ENCODE peak calls at places on chromosomes 13 and 19, in eight cellular contexts. E, T, H, C, J, I, K and R are unnamed samples.

GRCh38 chr13:104011505-104012270 is 945.5 kb upstream of the SLC10A2 start:
- DNase-seq in E (peak; percentile 62), T (no peak), H (no peak), C (no peak), J (no peak), I (no peak), K (peak; percentile 61), R (no peak)

GRCh38 chr13:100520936-100521765 is 67.4 kb downstream of the GGACT start:
- DNase-seq in E (no peak), T (no peak), H (no peak), C (no peak), J (no peak), I (no peak), K (no peak), R (no peak)

GRCh38 chr13:47798906-47799305 is 202.2 kb downstream of the SUCLA2 start:
- DNase-seq in E (no peak), T (no peak), H (no peak), C (no peak), J (peak; percentile 28), I (no peak), K (no peak), R (no peak)

GRCh38 chr13:31952641-31953380 is 78.8 kb upstream of the FRY start:
- DNase-seq in E (no peak), T (no peak), H (no peak), C (no peak), J (no peak), I (no peak), K (no peak), R (no peak)

GRCh38 chr13:51457086-51457485 is 4.2 kb upstream of the INTS6 start:
- DNase-seq in E (no peak), T (no peak), H (no peak), C (no peak), J (no peak), I (no peak), K (no peak), R (no peak)

GRCh38 chr19:43495082-43495481 is 9.5 kb downstream of the PHLDB3 start:
- DNase-seq in E (no peak), T (no peak), H (no peak), C (no peak), J (no peak), I (no peak), K (no peak), R (no peak)

GRCh38 chr13:113050856-113051431 is 54.6 kb upstream of the F7 start:
- DNase-seq in E (no peak), T (no peak), H (no peak), C (no peak), J (no peak), I (no peak), K (no peak), R (no peak)

GRCh38 chr13:62837895-62838294 is 1422.2 kb upstream of the PCDH20 start:
- DNase-seq in E (no peak), T (no peak), H (no peak), C (no peak), J (peak; percentile 74), I (no peak), K (no peak), R (no peak)

GRCh38 chr13:110281736-110282135 is 25.2 kb downstream of the COL4A1 start:
- DNase-seq in E (no peak), T (no peak), H (peak; percentile 50), C (no peak), J (no peak), I (no peak), K (no peak), R (no peak)

DNA sequence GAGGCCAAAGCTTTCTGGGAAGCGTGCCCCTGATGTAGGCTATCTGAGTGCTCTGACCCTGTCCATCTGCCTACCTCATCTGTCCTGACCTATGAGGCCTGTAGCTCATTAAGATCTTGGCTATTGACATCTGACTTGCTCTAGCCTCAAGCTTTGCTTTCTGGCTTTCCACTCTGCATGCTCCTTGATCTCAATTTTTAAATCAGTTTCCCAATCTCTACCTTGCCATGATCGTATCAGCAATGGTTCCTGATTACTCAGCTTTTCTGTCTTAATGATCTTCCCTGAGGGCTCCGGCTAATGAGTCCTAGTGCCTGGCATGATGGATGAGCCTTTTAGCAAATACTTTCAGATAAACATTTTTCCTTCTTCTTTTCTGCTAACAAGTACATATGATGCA is 262.0 kb downstream of the NDFIP2 start:
- DNase-seq in E (no peak), T (no peak), H (no peak), C (no peak), J (no peak), I (no peak), K (no peak), R (no peak)
- H3K4me3 ChIP-seq in E (no peak overlapping the region), T (no peak overlapping the region), H (no peak overlapping the region), C (no peak overlapping the region), J (no peak overlapping the region), I (no peak overlapping the region), K (no peak overlapping the region), R (no peak overlapping the region)

GRCh38 chr19:50772408-50773311 is 2.4 kb downstream of the GPR32 start:
- DNase-seq in E (no peak), T (no peak), H (no peak), C (no peak), J (peak; percentile 22), I (no peak), K (no peak), R (no peak)

GRCh38 chr19:50778906-50779430 is 8.7 kb downstream of the GPR32 start:
- DNase-seq in E (no peak), T (no peak), H (no peak), C (no peak), J (no peak), I (no peak), K (no peak), R (no peak)

GRCh38 chr19:50777261-50777660 is 7.0 kb downstream of the GPR32 start:
- DNase-seq in E (no peak), T (no peak), H (no peak), C (no peak), J (no peak), I (no peak), K (no peak), R (no peak)

GRCh38 chr19:50777830-50778303 is 7.6 kb downstream of the GPR32 start:
- DNase-seq in E (no peak), T (no peak), H (no peak), C (no peak), J (peak; percentile 14), I (no peak), K (no peak), R (no peak)

GRCh38 chr19:50776131-50776530 is 5.9 kb downstream of the GPR32 start:
- DNase-seq in E (no peak), T (no peak), H (no peak), C (no peak), J (no peak), I (no peak), K (no peak), R (no peak)
- H3K27me3 ChIP-seq in E (peaks cover 31% of the 10 kb centered on the region), T (peaks cover 46% of the 10 kb centered on the region), H (peaks cover 38% of the 10 kb centered on the region), C (peaks cover 52% of the 10 kb centered on the region), J (peaks cover 39% of the 10 kb centered on the region), I (peaks cover 18% of the 10 kb centered on the region), K (peaks cover 54% of the 10 kb centered on the region), R (peaks cover 8% of the 10 kb centered on the region)

GRCh38 chr19:17787274-17787913 is 7.5 kb upstream of the B3GNT3 start:
- DNase-seq in E (no peak), T (no peak), H (no peak), C (no peak), J (no peak), I (no peak), K (no peak), R (no peak)

GRCh38 chr19:17788632-17789031 is 6.3 kb upstream of the B3GNT3 start:
- DNase-seq in E (no peak), T (no peak), H (no peak), C (no peak), J (no peak), I (no peak), K (no peak), R (no peak)

GRCh38 chr19:17780781-17781180 is 14.2 kb upstream of the B3GNT3 start:
- DNase-seq in E (no peak), T (no peak), H (no peak), C (no peak), J (no peak), I (no peak), K (no peak), R (no peak)

GRCh38 chr19:17779281-17779930 is 15.5 kb upstream of the B3GNT3 start:
- DNase-seq in E (no peak), T (no peak), H (no peak), C (no peak), J (no peak), I (no peak), K (peak; percentile 27), R (no peak)

DNA sequence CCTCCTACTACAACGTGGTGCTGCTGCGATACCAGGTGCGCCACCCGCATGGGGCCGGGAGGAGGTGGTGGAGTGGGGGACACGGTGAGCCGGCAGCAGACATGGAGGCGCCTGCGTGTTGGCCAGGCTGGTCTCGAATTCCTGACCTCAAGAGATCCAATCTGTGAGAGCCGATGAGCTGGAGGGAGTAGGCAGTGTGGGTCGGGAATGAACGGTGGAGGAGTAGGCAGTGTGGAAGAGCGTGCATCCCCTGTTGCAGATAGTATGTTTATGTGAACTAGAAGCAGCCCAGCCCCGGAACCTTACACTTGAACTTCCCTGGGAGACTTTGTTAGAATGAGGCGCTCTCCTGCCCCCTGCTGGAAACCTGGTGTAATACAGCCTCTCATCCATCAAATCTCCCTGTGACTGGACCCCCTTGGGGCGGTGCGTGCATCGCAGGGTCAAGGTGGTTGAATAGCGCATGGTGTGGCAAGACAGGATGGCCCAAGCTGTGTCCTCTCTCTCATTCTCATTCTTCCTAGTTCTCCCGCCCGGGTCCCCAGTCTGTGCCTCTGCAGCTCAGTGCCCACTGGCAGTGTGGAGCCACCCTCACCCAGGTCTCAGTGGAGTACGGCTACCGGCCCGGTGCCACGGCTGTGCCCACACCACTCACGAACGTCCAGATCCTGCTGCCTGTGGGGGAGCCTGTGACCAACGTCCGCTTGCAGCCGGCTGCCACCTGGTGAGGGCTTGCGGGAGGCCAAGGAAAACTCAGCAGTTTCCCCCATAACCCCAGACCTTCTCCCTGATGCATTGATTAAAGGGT is 10.5 kb upstream of the B3GNT3 start:
- DNase-seq in E (peak; percentile 73), T (no peak), H (peak; percentile 50), C (peak; percentile 36), J (peak; percentile 81), I (peak; percentile 41), K (no peak), R (no peak)
- H3K4me3 ChIP-seq in E (no peak overlapping the region), T (no peak overlapping the region), H (no peak overlapping the region), C (no peak overlapping the region), J (no peak overlapping the region), I (no peak overlapping the region), K (no peak overlapping the region), R (no peak overlapping the region)

GRCh38 chr19:13095934-13096890 is 6.4 kb downstream of the LYL1 start:
- DNase-seq in E (no peak), T (no peak), H (peak; percentile 59), C (no peak), J (no peak), I (no peak), K (no peak), R (no peak)
- H3K27me3 ChIP-seq in E (peaks cover 10% of the 10 kb centered on the region), T (no peaks in the 10 kb centered on the region), H (no peaks in the 10 kb centered on the region), C (no peaks in the 10 kb centered on the region), J (no peaks in the 10 kb centered on the region), I (peaks cover 26% of the 10 kb centered on the region), K (no peaks in the 10 kb centered on the region), R (no peaks in the 10 kb centered on the region)